ENCODE peak calls at places on chromosomes 12 and 14, in five cellular contexts. O is transverse colon, Q is uterus, M is stomach, S is right atrium auricular region. H is an unnamed sample.

GRCh38 chr14:36214476-36215216 is 38.1 kb upstream of the PTCSC3 start:
- DNase-seq in O (no peak), Q (no peak), M (no peak), S (no peak), H (no peak)

GRCh38 chr12:5191803-5192538 is 148.3 kb downstream of the KCNA5 start:
- DNase-seq in O (no peak), Q (no peak), M (no peak), S (no peak), H (no peak)

GRCh38 chr12:106030210-106031175 is 108.3 kb downstream of the NUAK1 start:
- DNase-seq in O (no peak), Q (peak), M (no peak), S (no peak), H (no peak)

GRCh38 chr12:32515137-32515860 is 115.9 kb downstream of the FGD4 start:
- DNase-seq in O (no peak), Q (no peak), M (no peak), S (no peak), H (no peak)

GRCh38 chr14:99698642-99699041 is 14.5 kb downstream of the CYP46A1 start:
- DNase-seq in O (no peak), Q (no peak), M (no peak), S (peak), H (no peak)

GRCh38 chr12:29149691-29150382 is 759 bp downstream of the FAR2 start:
- DNase-seq in O (peak), Q (no peak), M (no peak), S (no peak), H (peak)

GRCh38 chr14:34461334-34462131 is 507 bp downstream of the SPTSSA start:
- DNase-seq in O (peak), Q (peak), M (peak), S (peak), H (no peak)

GRCh38 chr12:98213556-98213955 is 301.8 kb upstream of the TMPO start:
- DNase-seq in O (no peak), Q (no peak), M (no peak), S (no peak), H (no peak)

GRCh38 chr12:94126067-94126466 is 22.3 kb upstream of the PLXNC1 start:
- DNase-seq in O (no peak), Q (no peak), M (no peak), S (no peak), H (no peak)

GRCh38 chr14:69191340-69192111 is at the start of gene EXD2:
- DNase-seq in O (peak), Q (peak), M (peak), S (peak), H (peak)

GRCh38 chr14:69879175-69880047 is at the start of gene SMOC1:
- DNase-seq in O (peak), Q (peak), M (peak), S (no peak), H (no peak)

GRCh38 chr14:103296007-103296406 is 38.0 kb upstream of the EIF5 start:
- DNase-seq in O (no peak), Q (no peak), M (no peak), S (no peak), H (no peak)

GRCh38 chr14:88929656-88930436 is 105.4 kb downstream of the TTC8 start:
- DNase-seq in O (no peak), Q (no peak), M (no peak), S (no peak), H (no peak)
- TF ChIP-seq CTCF in O (no peak), Q (no peak), M (no peak), S (no peak), H (no peak)

DNA sequence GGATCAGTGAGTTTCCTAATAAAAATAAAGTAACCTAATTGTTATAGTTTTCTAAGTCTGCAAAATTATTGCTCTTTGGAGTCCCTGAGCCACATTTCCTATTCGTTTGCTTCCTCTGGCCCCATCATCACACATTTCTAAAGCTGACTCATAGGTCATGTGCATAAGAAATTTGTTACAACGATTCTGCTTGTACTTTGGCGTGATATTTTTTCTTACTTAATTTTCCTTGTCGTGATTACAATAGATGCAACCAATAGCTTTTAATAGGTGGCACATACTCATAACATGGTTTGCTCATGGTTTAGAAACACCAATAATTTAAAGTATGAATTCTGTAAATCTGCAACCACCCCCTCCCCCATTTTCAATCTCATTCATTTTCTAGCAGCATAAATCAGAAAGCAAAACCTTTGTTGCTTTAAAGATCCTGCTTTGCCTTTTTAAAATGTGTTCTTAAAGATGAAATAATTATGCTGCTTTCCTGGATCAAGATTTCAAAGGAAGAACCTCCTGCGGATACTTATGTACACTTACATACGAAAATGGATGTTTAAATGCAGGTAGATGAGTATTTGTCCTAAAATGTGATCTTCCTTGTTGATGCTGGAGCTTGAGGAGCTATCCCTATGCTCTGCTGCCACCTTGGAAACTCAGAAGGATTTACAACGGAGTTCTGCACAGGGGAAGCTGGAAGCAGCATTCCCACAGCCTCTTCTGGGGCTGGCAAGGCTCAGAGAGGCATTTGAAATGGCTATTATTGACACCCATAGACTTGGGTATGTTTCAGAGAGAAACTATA is 1.7 kb upstream of the FLRT2 start:
- DNase-seq in O (no peak), Q (no peak), M (peak), S (peak), H (no peak)
- TF ChIP-seq CTCF in O (peak), Q (peak), M (no peak), S (peak), H (no peak)

GRCh38 chr12:50022903-50023302 is 2.4 kb downstream of the RACGAP1 start:
- DNase-seq in O (no peak), Q (no peak), M (no peak), S (no peak), H (no peak)

GRCh38 chr12:50024804-50025186 is 499 bp downstream of the RACGAP1 start:
- DNase-seq in O (no peak), Q (no peak), M (no peak), S (no peak), H (no peak)

GRCh38 chr12:50024227-50024626 is 1.1 kb downstream of the RACGAP1 start:
- DNase-seq in O (no peak), Q (no peak), M (no peak), S (no peak), H (no peak)

GRCh38 chr12:50026691-50027090 is 1.4 kb upstream of the RACGAP1 start:
- DNase-seq in O (no peak), Q (no peak), M (no peak), S (no peak), H (no peak)

DNA sequence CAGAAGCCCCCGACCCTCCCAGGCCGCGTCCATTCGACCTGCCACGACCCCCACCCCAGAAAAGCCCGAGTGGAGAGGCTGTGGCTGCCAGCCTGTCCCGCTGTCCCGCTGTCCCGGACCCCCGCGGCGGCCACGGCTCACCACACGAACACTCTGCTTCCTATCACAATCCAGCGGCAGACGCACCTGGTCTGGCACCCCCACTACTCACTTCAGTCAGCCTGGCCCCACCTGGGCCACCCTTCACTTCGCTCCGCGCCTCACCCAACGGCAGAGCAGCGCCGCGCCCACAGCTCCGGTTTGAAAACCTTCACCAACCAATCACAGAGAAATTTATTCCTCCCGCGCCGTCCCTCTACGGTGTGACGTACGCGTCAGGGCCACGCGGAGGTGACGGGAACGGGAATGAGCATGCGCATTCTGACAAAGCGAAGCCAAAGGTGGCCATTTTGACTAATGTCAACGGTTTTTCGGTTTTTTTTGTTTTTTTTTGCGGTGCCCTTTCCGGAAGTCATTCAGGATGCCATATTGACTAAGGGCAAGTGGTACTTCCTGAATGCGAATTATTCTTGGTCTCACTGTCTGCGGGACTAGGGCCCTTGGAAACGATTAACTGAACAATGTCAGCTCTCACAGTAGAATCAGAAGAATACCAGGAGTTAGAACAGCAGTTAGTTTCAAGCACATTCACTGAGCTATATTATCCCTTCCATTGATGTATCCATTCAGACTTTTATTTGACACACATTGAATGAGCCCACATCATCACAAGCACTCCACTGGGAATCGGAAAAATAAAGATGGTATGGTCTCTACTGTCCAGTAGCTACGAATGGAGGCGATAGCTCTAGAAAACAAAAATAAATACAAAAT is at the start of gene RACGAP1:
- DNase-seq in O (peak), Q (peak), M (peak), S (peak), H (peak)
- TF ChIP-seq CTCF in O (no peak), Q (no peak), M (no peak), S (no peak), H (no peak)

GRCh38 chr14:21868442-21869046 is 194.9 kb upstream of the OR4E1 start:
- DNase-seq in O (peak), Q (no peak), M (peak), S (no peak), H (no peak)
- TF ChIP-seq CTCF in O (peak), Q (peak), M (peak), S (peak), H (peak)

GRCh38 chr14:91140672-91141071 is 26.8 kb downstream of the DGLUCY start:
- DNase-seq in O (peak), Q (no peak), M (peak), S (no peak), H (no peak)
- TF ChIP-seq CTCF in O (peak), Q (peak), M (peak), S (no peak), H (no peak)

GRCh38 chr12:58453306-58453705 is 467.0 kb downstream of the LRIG3 start:
- DNase-seq in O (no peak), Q (no peak), M (no peak), S (no peak), H (no peak)

GRCh38 chr12:58458093-58458492 is 462.2 kb downstream of the LRIG3 start:
- DNase-seq in O (no peak), Q (no peak), M (no peak), S (no peak), H (no peak)

GRCh38 chr12:58463050-58463449 is 457.3 kb downstream of the LRIG3 start:
- DNase-seq in O (no peak), Q (no peak), M (no peak), S (no peak), H (no peak)

GRCh38 chr12:58455146-58455545 is 465.2 kb downstream of the LRIG3 start:
- DNase-seq in O (no peak), Q (no peak), M (no peak), S (no peak), H (no peak)

GRCh38 chr12:58459191-58459590 is 461.1 kb downstream of the LRIG3 start:
- DNase-seq in O (no peak), Q (no peak), M (no peak), S (no peak), H (no peak)
- TF ChIP-seq CTCF in O (no peak), Q (no peak), M (no peak), S (no peak), H (no peak)

DNA sequence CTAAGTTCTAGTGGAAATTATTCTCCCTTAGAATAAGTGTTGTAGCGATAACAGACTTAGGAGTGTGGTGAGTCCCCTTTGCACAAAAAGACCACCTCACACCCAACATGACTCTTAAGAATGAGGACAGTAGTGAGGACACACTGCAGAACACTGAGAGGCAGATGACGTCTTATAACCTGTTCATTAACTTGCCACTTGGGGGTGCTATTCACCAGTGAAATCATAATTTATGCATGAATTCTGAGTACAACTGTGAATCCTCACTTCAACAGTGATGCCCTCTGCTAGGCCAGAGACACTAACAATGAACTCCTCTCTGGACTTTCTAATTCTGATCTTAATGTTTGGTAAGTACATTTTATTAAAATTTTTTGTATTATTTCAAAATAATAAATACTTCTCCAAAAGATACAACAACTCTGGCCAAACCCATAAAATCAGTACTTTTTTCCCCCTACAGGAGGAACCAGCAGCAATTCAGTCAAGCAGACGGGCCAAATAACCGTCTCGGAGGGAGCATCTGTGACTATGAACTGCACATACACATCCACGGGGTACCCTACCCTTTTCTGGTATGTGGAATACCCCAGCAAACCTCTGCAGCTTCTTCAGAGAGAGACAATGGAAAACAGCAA is 274.7 kb downstream of the DAD1 start:
- DNase-seq in O (no peak), Q (no peak), M (no peak), S (no peak), H (no peak)
- TF ChIP-seq CTCF in O (peak), Q (peak), M (peak), S (peak), H (peak)

H was measured in mesothelial cell of epicardium.